ENCODE peak calls at places on chromosomes 13 and 19, in six cellular contexts. One of them, this sample, is unnamed.

GRCh38 chr13:94028234-94029145 is 451.0 kb downstream of the DCT start:
- DNase-seq in cardiac muscle cell: peak
- DNase-seq in uterus: no peak
- DNase-seq in lung: no peak
- DNase-seq in CD8-positive, alpha-beta memory T cell: no peak
- DNase-seq in body of pancreas: no peak
- DNase-seq in this sample: no peak

GRCh38 chr19:37981785-37982475 is 74.9 kb downstream of the SIPA1L3 start:
- DNase-seq in CD8-positive, alpha-beta memory T cell: no peak
- DNase-seq in body of pancreas: no peak
- DNase-seq in uterus: no peak
- DNase-seq in lung: no peak
- DNase-seq in cardiac muscle cell: no peak
- DNase-seq in this sample: no peak

GRCh38 chr13:51585696-51586095 is 1.4 kb downstream of the WDFY2 start:
- DNase-seq in CD8-positive, alpha-beta memory T cell: no peak
- DNase-seq in lung: no peak
- DNase-seq in cardiac muscle cell: no peak
- DNase-seq in uterus: no peak
- DNase-seq in body of pancreas: no peak
- DNase-seq in this sample: no peak

GRCh38 chr19:31270897-31271568 is 78.2 kb downstream of the TSHZ3 start:
- DNase-seq in cardiac muscle cell: no peak
- DNase-seq in body of pancreas: no peak
- DNase-seq in CD8-positive, alpha-beta memory T cell: no peak
- DNase-seq in uterus: peak
- DNase-seq in lung: no peak
- DNase-seq in this sample: no peak

GRCh38 chr13:27201661-27202060 is 30.1 kb upstream of the USP12 start:
- DNase-seq in uterus: no peak
- DNase-seq in cardiac muscle cell: no peak
- DNase-seq in CD8-positive, alpha-beta memory T cell: no peak
- DNase-seq in body of pancreas: no peak
- DNase-seq in lung: no peak
- DNase-seq in this sample: no peak

GRCh38 chr19:49997709-49998108 is 27.5 kb downstream of the VRK3 start:
- DNase-seq in cardiac muscle cell: peak
- DNase-seq in body of pancreas: no peak
- DNase-seq in uterus: no peak
- DNase-seq in CD8-positive, alpha-beta memory T cell: peak
- DNase-seq in lung: no peak
- DNase-seq in this sample: no peak

GRCh38 chr13:21050288-21051197 is 10.8 kb downstream of the LATS2 start:
- DNase-seq in lung: no peak
- DNase-seq in CD8-positive, alpha-beta memory T cell: no peak
- DNase-seq in uterus: no peak
- DNase-seq in body of pancreas: no peak
- DNase-seq in cardiac muscle cell: no peak
- DNase-seq in this sample: no peak

GRCh38 chr13:24281188-24282008 is 28.0 kb upstream of the C1QTNF9 start:
- DNase-seq in body of pancreas: no peak
- DNase-seq in cardiac muscle cell: no peak
- DNase-seq in uterus: no peak
- DNase-seq in lung: no peak
- DNase-seq in CD8-positive, alpha-beta memory T cell: no peak
- DNase-seq in this sample: no peak

GRCh38 chr13:82802528-82802927 is 1079.7 kb downstream of the SLITRK1 start:
- DNase-seq in body of pancreas: no peak
- DNase-seq in cardiac muscle cell: no peak
- DNase-seq in CD8-positive, alpha-beta memory T cell: no peak
- DNase-seq in lung: no peak
- DNase-seq in uterus: no peak
- DNase-seq in this sample: no peak

GRCh38 chr19:33998302-33998701 is 174.0 kb upstream of the LSM14A start:
- DNase-seq in cardiac muscle cell: no peak
- DNase-seq in uterus: no peak
- DNase-seq in body of pancreas: no peak
- DNase-seq in lung: no peak
- DNase-seq in CD8-positive, alpha-beta memory T cell: no peak
- DNase-seq in this sample: no peak

GRCh38 chr19:44925114-44925891 is 10.9 kb downstream of the APOC1 start:
- DNase-seq in body of pancreas: no peak
- DNase-seq in uterus: peak
- DNase-seq in lung: peak
- DNase-seq in CD8-positive, alpha-beta memory T cell: no peak
- DNase-seq in cardiac muscle cell: no peak
- DNase-seq in this sample: no peak

GRCh38 chr13:27034678-27035111 is 136.9 kb downstream of the USP12 start:
- DNase-seq in body of pancreas: no peak
- DNase-seq in uterus: no peak
- DNase-seq in CD8-positive, alpha-beta memory T cell: no peak
- DNase-seq in lung: no peak
- DNase-seq in cardiac muscle cell: peak
- DNase-seq in this sample: no peak

GRCh38 chr13:100234006-100234405 is 145.1 kb downstream of the PCCA start:
- DNase-seq in body of pancreas: no peak
- DNase-seq in CD8-positive, alpha-beta memory T cell: no peak
- DNase-seq in lung: no peak
- DNase-seq in cardiac muscle cell: no peak
- DNase-seq in uterus: no peak
- DNase-seq in this sample: no peak

GRCh38 chr13:29922281-29922821 is 71.9 kb upstream of the UBL3 start:
- DNase-seq in body of pancreas: no peak
- DNase-seq in uterus: no peak
- DNase-seq in CD8-positive, alpha-beta memory T cell: no peak
- DNase-seq in lung: no peak
- DNase-seq in cardiac muscle cell: no peak
- DNase-seq in this sample: no peak

GRCh38 chr13:32347651-32348050 is 32.3 kb downstream of the BRCA2 start:
- DNase-seq in body of pancreas: no peak
- DNase-seq in CD8-positive, alpha-beta memory T cell: no peak
- DNase-seq in cardiac muscle cell: no peak
- DNase-seq in uterus: no peak
- DNase-seq in lung: no peak
- DNase-seq in this sample: no peak

GRCh38 chr19:41994521-41994971 is 516 bp upstream of the ATP1A3 start:
- DNase-seq in cardiac muscle cell: no peak
- DNase-seq in lung: no peak
- DNase-seq in CD8-positive, alpha-beta memory T cell: no peak
- DNase-seq in body of pancreas: no peak
- DNase-seq in uterus: no peak
- DNase-seq in this sample: no peak

GRCh38 chr13:72963762-72964161 is 95.0 kb upstream of the KLF5 start:
- DNase-seq in body of pancreas: no peak
- DNase-seq in CD8-positive, alpha-beta memory T cell: no peak
- DNase-seq in uterus: no peak
- DNase-seq in lung: no peak
- DNase-seq in cardiac muscle cell: no peak
- DNase-seq in this sample: no peak

DNA sequence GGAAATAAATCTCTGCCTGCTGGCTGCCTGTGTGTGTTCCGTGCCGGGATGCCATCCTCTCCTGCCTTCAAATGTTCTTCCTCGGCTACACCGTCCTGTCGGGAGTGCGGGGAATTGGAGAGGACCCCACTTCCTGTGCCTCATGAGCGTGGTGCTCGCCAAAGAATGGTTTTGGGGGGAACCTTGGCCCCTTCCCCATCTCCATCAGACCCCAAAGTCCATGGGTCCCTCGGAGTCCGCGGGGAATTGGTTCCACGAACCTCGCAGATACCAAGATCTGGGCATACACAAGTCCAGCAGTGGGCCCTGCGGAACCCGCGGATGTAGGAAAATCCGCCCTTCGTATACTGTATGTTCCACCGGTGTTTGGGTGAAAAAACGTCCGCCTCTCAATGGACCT is 2.3 kb upstream of the ZNF865 start:
- DNase-seq in lung: no peak
- DNase-seq in CD8-positive, alpha-beta memory T cell: no peak
- DNase-seq in cardiac muscle cell: no peak
- DNase-seq in uterus: no peak
- DNase-seq in body of pancreas: no peak
- DNase-seq in this sample: no peak
- H3K27ac ChIP-seq in lung: no peak
- H3K27ac ChIP-seq in CD8-positive, alpha-beta memory T cell: no peak
- H3K27ac ChIP-seq in cardiac muscle cell: peak
- H3K27ac ChIP-seq in uterus: no peak
- H3K27ac ChIP-seq in body of pancreas: no peak
- H3K27ac ChIP-seq in this sample: no peak

GRCh38 chr13:45119469-45119989 is 781 bp upstream of the GTF2F2 start:
- DNase-seq in lung: no peak
- DNase-seq in body of pancreas: no peak
- DNase-seq in uterus: no peak
- DNase-seq in CD8-positive, alpha-beta memory T cell: peak
- DNase-seq in cardiac muscle cell: no peak
- DNase-seq in this sample: peak

GRCh38 chr13:45121421-45121820 is 1.1 kb downstream of the GTF2F2 start:
- DNase-seq in CD8-positive, alpha-beta memory T cell: no peak
- DNase-seq in body of pancreas: no peak
- DNase-seq in uterus: no peak
- DNase-seq in cardiac muscle cell: peak
- DNase-seq in lung: no peak
- DNase-seq in this sample: no peak

GRCh38 chr13:45122941-45123340 is 2.6 kb downstream of the GTF2F2 start:
- DNase-seq in uterus: no peak
- DNase-seq in cardiac muscle cell: no peak
- DNase-seq in CD8-positive, alpha-beta memory T cell: no peak
- DNase-seq in lung: no peak
- DNase-seq in body of pancreas: no peak
- DNase-seq in this sample: no peak

GRCh38 chr13:45120967-45121366 is 657 bp downstream of the GTF2F2 start:
- DNase-seq in CD8-positive, alpha-beta memory T cell: no peak
- DNase-seq in body of pancreas: no peak
- DNase-seq in lung: no peak
- DNase-seq in cardiac muscle cell: no peak
- DNase-seq in uterus: no peak
- DNase-seq in this sample: no peak

DNA sequence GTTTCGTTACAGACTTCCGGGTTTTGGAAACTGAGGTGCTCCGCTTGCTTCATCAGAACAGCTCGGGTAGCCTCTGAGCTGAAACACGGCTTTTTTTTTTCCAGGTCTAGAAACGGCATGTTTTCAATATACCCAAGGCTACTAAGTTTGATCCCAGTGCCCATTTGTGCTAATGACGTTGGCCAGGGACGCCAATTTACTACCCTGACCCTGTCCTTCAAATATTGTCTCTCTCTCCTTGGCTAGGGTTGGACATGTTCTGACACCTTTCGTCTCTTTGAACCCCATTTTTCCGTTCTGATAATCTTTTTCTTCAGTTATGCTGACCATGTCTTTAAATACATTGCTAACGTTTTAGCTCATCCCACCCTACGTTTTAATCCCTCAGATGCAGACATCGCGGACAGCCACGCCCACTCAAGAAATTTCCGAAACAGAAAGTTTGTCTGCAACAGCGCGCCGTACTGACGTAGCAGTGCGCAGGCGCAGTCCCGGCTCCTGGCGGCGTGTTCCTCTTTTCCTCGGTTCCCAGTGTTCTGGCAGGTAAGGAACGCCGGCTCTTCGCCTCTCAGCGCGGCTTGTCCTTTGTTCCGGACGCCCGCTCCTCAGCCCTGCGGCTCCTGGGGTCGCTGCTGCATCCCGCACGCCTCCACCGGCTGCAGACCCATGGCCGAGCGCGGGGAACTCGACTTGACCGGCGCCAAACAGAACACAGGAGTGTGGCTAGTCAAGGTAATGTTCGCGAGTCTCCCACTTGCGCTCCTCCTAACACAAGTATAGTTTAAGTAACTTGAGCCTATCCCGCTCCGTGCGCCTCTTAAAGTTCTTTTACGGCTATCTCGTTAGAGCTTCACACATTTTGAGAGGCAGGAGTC is at the start of gene GTF2F2:
- DNase-seq in cardiac muscle cell: peak
- DNase-seq in CD8-positive, alpha-beta memory T cell: peak
- DNase-seq in lung: peak
- DNase-seq in uterus: peak
- DNase-seq in body of pancreas: peak
- DNase-seq in this sample: peak
- H3K27ac ChIP-seq in cardiac muscle cell: peak
- H3K27ac ChIP-seq in CD8-positive, alpha-beta memory T cell: peak
- H3K27ac ChIP-seq in lung: peak
- H3K27ac ChIP-seq in uterus: peak
- H3K27ac ChIP-seq in body of pancreas: peak
- H3K27ac ChIP-seq in this sample: peak

DNA sequence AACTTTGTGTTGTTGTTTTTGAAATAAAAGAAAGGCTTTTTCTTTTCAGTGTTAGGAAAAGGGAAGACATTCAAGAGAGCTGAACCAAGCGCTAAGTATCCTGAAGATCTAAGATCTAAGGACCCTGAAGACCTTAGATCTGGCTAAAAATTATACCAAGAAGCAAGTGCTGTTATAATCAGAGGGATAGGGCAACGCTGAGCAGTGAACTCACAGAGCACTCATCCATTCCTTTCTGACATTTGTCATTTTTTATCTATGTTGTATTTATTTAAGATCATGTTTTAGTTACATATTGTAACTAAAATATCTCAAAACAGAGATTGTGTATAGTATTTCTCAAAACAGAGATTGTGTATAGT is 60.5 kb upstream of the FAM216B start:
- DNase-seq in CD8-positive, alpha-beta memory T cell: no peak
- DNase-seq in lung: no peak
- DNase-seq in uterus: no peak
- DNase-seq in body of pancreas: no peak
- DNase-seq in cardiac muscle cell: no peak
- DNase-seq in this sample: no peak
- H3K27ac ChIP-seq in CD8-positive, alpha-beta memory T cell: no peak
- H3K27ac ChIP-seq in lung: no peak
- H3K27ac ChIP-seq in uterus: no peak
- H3K27ac ChIP-seq in body of pancreas: no peak
- H3K27ac ChIP-seq in cardiac muscle cell: no peak
- H3K27ac ChIP-seq in this sample: no peak

DNA sequence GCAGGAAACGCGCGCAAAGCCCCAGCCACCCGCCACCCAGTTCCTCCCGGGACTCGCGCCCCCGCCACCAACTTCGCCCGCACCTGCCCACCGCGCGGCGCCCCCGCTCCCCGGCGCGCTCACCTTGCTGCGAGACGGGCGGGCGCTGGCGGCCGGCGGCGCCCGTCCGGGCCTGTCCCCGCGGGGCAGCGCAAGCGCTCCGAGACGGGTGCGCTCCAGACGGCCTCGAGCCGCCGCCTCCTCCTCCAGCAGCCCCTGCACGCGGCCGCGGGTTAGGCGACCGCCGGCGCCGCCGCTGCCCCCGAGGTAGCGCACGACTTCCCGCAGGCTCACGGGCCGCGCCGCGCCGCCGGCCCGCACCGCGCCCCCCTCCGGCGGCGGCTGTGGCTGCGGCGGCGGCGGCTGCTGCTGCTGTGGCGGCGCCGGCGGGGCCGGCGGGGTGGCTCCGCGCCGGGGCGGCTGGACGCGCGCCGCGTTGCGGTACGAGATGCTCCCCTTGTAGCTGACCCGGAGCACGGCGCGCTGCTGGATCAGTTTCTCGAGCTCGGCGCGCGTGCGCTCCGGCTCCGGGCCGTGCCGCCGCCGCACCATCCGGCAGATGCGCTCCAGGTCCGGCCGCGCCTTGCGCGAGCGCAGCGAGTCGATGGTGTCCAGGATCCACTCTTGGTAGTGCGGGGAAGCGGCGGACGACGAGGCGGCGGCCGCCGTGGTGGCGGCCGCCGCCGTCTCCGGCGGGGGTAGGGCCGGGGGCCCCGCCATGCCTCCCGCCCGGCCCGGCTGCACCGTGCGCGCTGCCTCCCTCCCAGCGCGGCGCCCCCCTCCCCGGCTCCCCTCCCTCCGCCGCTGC is 666 bp downstream of the SAMD1 start:
- DNase-seq in uterus: no peak
- DNase-seq in body of pancreas: peak
- DNase-seq in lung: no peak
- DNase-seq in cardiac muscle cell: peak
- DNase-seq in CD8-positive, alpha-beta memory T cell: peak
- DNase-seq in this sample: no peak
- H3K27ac ChIP-seq in uterus: peak
- H3K27ac ChIP-seq in body of pancreas: peak
- H3K27ac ChIP-seq in lung: peak
- H3K27ac ChIP-seq in cardiac muscle cell: no peak
- H3K27ac ChIP-seq in CD8-positive, alpha-beta memory T cell: no peak
- H3K27ac ChIP-seq in this sample: no peak